ENCODE peak calls at places on chromosome 14, in nine cellular contexts. W is left ventricle myocardium inferior, A is IMR-90, J is heart left ventricle, X is fibroblast of pulmonary artery, Z is AG09309, K is GM23338, C is cardiac fibroblast, F is LNCaP clone FGC. H is an unnamed sample.

GRCh38 chr14:54487771-54488170 is 1.0 kb downstream of the GMFB start:
- DNase-seq in J (no peak), X (peak), K (peak), A (peak), C (peak), Z (no peak), F (no peak), W (no peak), H (peak)

GRCh38 chr14:32408018-32408417 is 78.9 kb downstream of the AKAP6 start:
- DNase-seq in A (no peak), Z (no peak), C (peak), F (no peak), K (no peak), W (peak), X (peak), J (peak), H (peak)

GRCh38 chr14:81436296-81437138 is 36.4 kb upstream of the STON2 start:
- DNase-seq in Z (no peak), J (peak), W (peak), K (peak), F (peak), C (peak), X (peak), A (peak), H (peak)

GRCh38 chr14:75293920-75294648 is 15.5 kb downstream of the FOS start:
- DNase-seq in W (peak), J (peak), X (peak), A (peak), C (peak), K (peak), F (peak), Z (peak), H (peak)

GRCh38 chr14:71011479-71011878 is 104.2 kb downstream of the PCNX1 start:
- DNase-seq in Z (no peak), F (no peak), A (no peak), J (no peak), K (no peak), C (peak), W (no peak), X (peak), H (no peak)

GRCh38 chr14:54220122-54220691 is 176.6 kb upstream of the CDKN3 start:
- DNase-seq in X (no peak), Z (no peak), C (peak), A (no peak), F (no peak), W (peak), K (peak), J (peak), H (no peak)

GRCh38 chr14:104723651-104724406 is at the start of gene ADSS1:
- DNase-seq in X (peak), A (no peak), F (no peak), J (peak), C (peak), K (peak), W (peak), Z (no peak), H (no peak)

GRCh38 chr14:102620413-102620812 is 28.0 kb downstream of the RCOR1 start:
- DNase-seq in Z (peak), W (no peak), X (no peak), K (no peak), A (peak), J (no peak), C (peak), F (no peak), H (no peak)

GRCh38 chr14:68793734-68794129 is 865 bp upstream of the ZFP36L1 start:
- DNase-seq in J (no peak), Z (no peak), K (no peak), C (no peak), F (no peak), A (no peak), X (no peak), W (no peak), H (no peak)

GRCh38 chr14:19754172-19754571 is 10.8 kb downstream of the OR4Q3 start:
- DNase-seq in K (no peak), W (no peak), C (no peak), X (no peak), A (no peak), J (no peak), F (no peak), Z (no peak), H (no peak)

GRCh38 chr14:72633551-72633950 is 260.4 kb downstream of the DPF3 start:
- DNase-seq in C (no peak), K (no peak), Z (no peak), A (no peak), F (no peak), J (no peak), X (no peak), W (no peak), H (no peak)

GRCh38 chr14:60819575-60819974 is 85.0 kb downstream of the MNAT1 start:
- DNase-seq in A (no peak), C (no peak), Z (no peak), W (no peak), J (no peak), X (no peak), K (no peak), F (no peak), H (no peak)

GRCh38 chr14:22296722-22297121 is 292.3 kb downstream of the DAD1 start:
- DNase-seq in K (peak), C (peak), Z (no peak), J (no peak), X (peak), W (no peak), F (no peak), A (peak), H (peak)

GRCh38 chr14:61620130-61620946 is 75.0 kb upstream of the HIF1A start:
- DNase-seq in J (no peak), F (no peak), K (no peak), C (peak), A (peak), Z (peak), X (peak), W (no peak), H (peak)

GRCh38 chr14:94388027-94388895 is at the start of gene SERPINA1:
- DNase-seq in J (no peak), A (peak), X (no peak), C (no peak), Z (no peak), W (no peak), F (no peak), K (no peak), H (peak)

GRCh38 chr14:60722163-60722835 is 1.9 kb downstream of the SIX4 start:
- DNase-seq in X (peak), W (no peak), A (peak), J (no peak), K (peak), F (no peak), Z (no peak), C (peak), H (peak)

GRCh38 chr14:55122441-55122986 is 6.5 kb upstream of the LGALS3 start:
- DNase-seq in A (peak), F (peak), Z (no peak), W (peak), K (no peak), J (peak), X (peak), C (peak), H (peak)

GRCh38 chr14:102351023-102351422 is 11.7 kb downstream of the CINP start:
- DNase-seq in F (no peak), J (peak), Z (no peak), W (peak), X (no peak), C (no peak), A (no peak), K (no peak), H (no peak)

GRCh38 chr14:55142466-55142865 is 13.4 kb downstream of the LGALS3 start:
- DNase-seq in W (no peak), X (no peak), J (no peak), F (no peak), Z (no peak), C (no peak), A (no peak), K (no peak), H (no peak)

GRCh38 chr14:100153560-100153959 is 5.9 kb downstream of the DEGS2 start:
- DNase-seq in C (no peak), K (no peak), J (no peak), F (no peak), Z (no peak), X (no peak), W (no peak), A (no peak), H (no peak)

GRCh38 chr14:100149789-100150611 is 9.4 kb downstream of the DEGS2 start:
- DNase-seq in A (no peak), F (no peak), Z (no peak), J (no peak), W (no peak), K (no peak), C (no peak), X (no peak), H (no peak)

GRCh38 chr14:100152091-100152490 is 7.4 kb downstream of the DEGS2 start:
- DNase-seq in C (no peak), W (no peak), Z (no peak), K (no peak), A (no peak), F (no peak), J (no peak), X (no peak), H (no peak)

GRCh38 chr14:100148837-100149731 is 10.4 kb downstream of the DEGS2 start:
- DNase-seq in X (no peak), F (no peak), K (no peak), C (no peak), W (no peak), J (no peak), Z (no peak), A (no peak), H (no peak)

GRCh38 chr14:100150932-100151587 is 8.4 kb downstream of the DEGS2 start:
- DNase-seq in A (no peak), K (no peak), X (no peak), W (no peak), J (no peak), C (no peak), Z (no peak), F (no peak), H (no peak)
- TF ChIP-seq CTCF in A (no peak), K (no peak), X (no peak), W (no peak), J (no peak), C (no peak), Z (no peak), F (no peak), H (no peak)

DNA sequence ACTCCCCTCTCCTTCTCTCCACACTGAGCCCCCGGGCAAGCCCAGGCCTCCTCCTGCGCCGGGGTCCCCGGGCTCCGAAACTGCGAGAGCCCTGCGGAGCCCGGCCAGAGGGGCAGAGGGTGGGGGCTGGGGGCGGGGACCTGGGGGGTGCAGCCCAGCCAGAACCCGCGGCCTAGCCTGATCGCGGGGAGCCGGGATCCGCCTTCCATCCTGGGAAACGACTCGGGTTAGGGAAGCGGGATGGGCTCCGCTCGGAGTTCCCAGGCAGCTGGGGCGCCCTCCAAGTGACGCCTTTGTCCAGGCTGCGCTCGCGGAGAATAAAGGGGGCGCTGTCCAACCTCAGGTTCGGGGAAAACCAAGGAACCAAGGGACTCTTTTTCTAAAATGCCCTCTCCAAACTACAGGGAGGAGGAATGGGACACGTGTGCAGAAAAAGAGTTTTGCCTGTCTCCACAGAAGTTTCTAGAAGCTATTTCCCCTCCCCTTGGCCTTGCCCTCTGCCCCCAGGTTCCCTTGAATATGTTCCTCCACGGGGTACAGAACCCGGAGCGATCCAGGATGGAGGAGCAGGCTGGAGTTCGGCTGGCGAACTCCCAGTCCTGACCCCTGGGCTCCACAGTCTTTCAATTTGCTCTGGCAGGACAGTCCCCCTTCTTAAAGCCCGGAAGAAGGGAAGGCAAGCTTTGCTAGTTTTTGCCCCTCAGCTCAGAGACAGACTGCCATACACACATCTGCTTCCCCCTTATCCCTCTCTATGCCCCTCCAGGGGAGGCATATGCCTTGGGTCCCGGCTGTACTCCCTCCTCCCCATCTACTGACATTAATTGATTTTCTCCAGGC is 13.9 kb downstream of the NKX2-1 start:
- DNase-seq in Z (no peak), X (no peak), W (no peak), C (no peak), F (no peak), A (no peak), J (no peak), K (peak), H (no peak)
- H3K4me3 ChIP-seq in Z (no peak), X (no peak), W (no peak), C (no peak), F (no peak), A (no peak), J (no peak), K (peak), H (no peak)

DNA sequence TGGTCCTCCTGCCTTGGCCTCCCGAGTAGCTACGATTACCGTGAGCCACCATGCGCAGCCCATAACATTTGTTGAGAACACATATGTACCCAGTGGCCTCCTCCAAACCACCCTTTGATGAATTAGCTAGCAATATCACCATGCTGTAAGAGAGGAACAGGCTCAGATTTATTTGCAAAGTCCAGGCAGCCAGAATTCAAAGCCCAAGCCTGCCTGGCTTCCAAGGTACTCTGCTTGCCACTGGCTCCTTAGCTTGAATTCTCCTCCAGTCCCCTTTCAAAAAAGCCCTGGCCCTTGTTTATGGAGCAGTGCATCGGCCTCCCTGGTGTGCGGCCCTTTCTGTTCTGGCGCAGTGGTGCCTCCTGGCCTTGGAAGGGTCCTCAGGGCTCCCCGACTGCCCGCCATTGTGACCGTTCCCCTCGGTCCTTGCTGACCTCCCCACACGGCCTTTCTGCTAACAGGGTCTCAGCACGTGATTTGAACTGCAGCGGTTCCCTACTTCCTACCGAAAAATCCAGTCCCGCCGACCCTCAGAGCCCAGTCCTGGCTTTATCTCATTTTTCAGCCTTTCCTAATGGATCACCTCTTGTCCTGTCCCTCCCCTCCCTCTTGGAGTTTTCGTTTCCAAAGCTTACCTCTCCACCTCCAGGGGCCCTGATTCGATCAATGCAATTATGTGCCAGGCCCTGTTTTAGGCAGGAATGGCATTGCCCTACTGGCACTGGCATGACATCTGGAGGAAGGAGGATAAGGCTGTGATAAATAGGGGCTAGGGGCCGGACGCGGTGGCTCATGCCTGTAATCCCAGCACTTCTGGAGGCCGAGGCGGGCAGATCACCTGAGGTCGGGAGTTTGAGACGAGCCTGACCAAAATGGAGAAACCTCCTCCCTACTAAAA is 22.0 kb downstream of the SLC25A29 start:
- DNase-seq in F (no peak), A (no peak), Z (no peak), K (peak), X (no peak), J (no peak), C (no peak), W (no peak), H (no peak)
- TF ChIP-seq CTCF in F (no peak), A (no peak), Z (no peak), K (no peak), X (no peak), J (no peak), C (no peak), W (no peak), H (no peak)

GRCh38 chr14:92450351-92451070 is 63.1 kb upstream of the RIN3 start:
- DNase-seq in C (no peak), J (no peak), A (no peak), K (no peak), X (no peak), Z (no peak), F (no peak), W (no peak), H (no peak)
- H3K4me3 ChIP-seq in C (no peak), J (no peak), A (no peak), K (no peak), X (no peak), Z (no peak), F (no peak), W (no peak), H (no peak)

DNA sequence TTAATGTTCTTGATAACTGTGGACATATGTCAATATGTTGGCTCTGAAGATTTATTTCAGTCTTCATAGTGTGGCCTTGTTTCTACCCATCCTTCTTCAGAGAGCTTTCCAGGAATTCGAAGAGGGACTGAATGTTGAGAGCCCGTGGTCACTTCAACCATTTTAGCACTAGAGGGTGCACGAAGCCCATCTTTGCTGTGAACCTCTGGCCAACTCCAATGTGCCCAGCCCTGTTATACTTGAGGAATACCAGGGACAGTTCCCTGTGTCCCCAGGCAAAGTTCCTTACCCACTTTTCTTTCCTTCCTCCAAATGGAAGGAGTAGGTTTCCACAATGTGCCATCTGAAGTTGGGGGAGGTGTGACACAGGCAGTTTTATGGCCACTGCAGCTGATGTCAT is 603.5 kb downstream of the RPL10L start:
- DNase-seq in A (peak), K (peak), C (no peak), X (no peak), Z (no peak), J (no peak), F (peak), W (no peak), H (peak)
- TF ChIP-seq CTCF in A (peak), K (peak), C (no peak), X (no peak), Z (peak), J (no peak), F (peak), W (no peak), H (peak)

H was measured in fibroblast of mammary gland.